ENCODE peak calls at places on chromosome 3, in ten cellular contexts. Q is mucosa of descending colon, L is cardiac fibroblast, B is foreskin fibroblast, N is astrocyte, S is fibroblast of the aortic adventitia, M is fibroblast of mammary gland, C is psoas muscle, W is IMR-90, Y is astrocyte of the cerebellum. A is an unnamed sample.

GRCh38 chr3:29128004-29128403 is 152.9 kb upstream of the RBMS3 start:
- DNase-seq in C (no peak), B (no peak), W (peak; percentile 49), Q (no peak), N (peak; percentile 57), L (peak; percentile 12), M (no peak), S (no peak), Y (peak; percentile 35), A (no peak)

GRCh38 chr3:12579919-12580318 is 23.0 kb downstream of the MKRN2 start:
- DNase-seq in L (peak; percentile 57), C (no peak), N (peak; percentile 46), B (peak; percentile 54), W (peak; percentile 71), Y (no peak), Q (no peak), M (peak; percentile 64), S (peak; percentile 21), A (no peak)

GRCh38 chr3:194730369-194730768 is 44.7 kb downstream of the FAM43A start:
- DNase-seq in Q (peak; percentile 82), C (no peak), B (peak; percentile 15), M (no peak), N (no peak), W (no peak), Y (no peak), S (no peak), L (no peak), A (peak; percentile 93)

GRCh38 chr3:12158387-12159226 is at the start of gene TIMP4:
- DNase-seq in M (peak; percentile 75), W (peak; percentile 28), Y (no peak), Q (peak; percentile 68), L (peak; percentile 61), B (peak; percentile 83), C (peak; percentile 70), S (peak; percentile 35), N (peak; percentile 30), A (peak; percentile 74)

GRCh38 chr3:83738202-83738601 is 1220.6 kb upstream of the CADM2 start:
- DNase-seq in Q (no peak), Y (no peak), B (no peak), S (no peak), W (no peak), C (no peak), M (no peak), L (no peak), N (no peak), A (peak; percentile 14)

GRCh38 chr3:45642731-45643152 is 46.5 kb upstream of the SACM1L start:
- DNase-seq in S (no peak), C (no peak), M (peak; percentile 62), Q (no peak), L (peak; percentile 46), N (peak; percentile 92), Y (peak; percentile 70), W (peak; percentile 88), B (peak; percentile 44), A (no peak)

GRCh38 chr3:196694941-196695848 is 16.9 kb downstream of the CEP19 start:
- DNase-seq in C (no peak), B (no peak), W (no peak), M (no peak), Q (no peak), L (no peak), N (no peak), S (no peak), Y (no peak), A (no peak)

GRCh38 chr3:19931767-19932188 is 2.2 kb downstream of the EFHB start:
- DNase-seq in N (no peak), L (peak; percentile 9), M (peak; percentile 5), S (no peak), Y (no peak), C (no peak), W (no peak), B (peak; percentile 27), Q (no peak), A (peak; percentile 37)

GRCh38 chr3:72153477-72154314 is 368.7 kb upstream of the PROK2 start:
- DNase-seq in Q (no peak), B (peak; percentile 56), L (peak; percentile 19), Y (no peak), N (no peak), C (no peak), M (peak; percentile 61), S (peak; percentile 26), W (no peak), A (no peak)

GRCh38 chr3:72150634-72151412 is 365.9 kb upstream of the PROK2 start:
- DNase-seq in L (no peak), Q (no peak), Y (no peak), C (no peak), N (no peak), B (no peak), W (no peak), M (no peak), S (no peak), A (no peak)

GRCh38 chr3:72154391-72155300 is 369.7 kb upstream of the PROK2 start:
- DNase-seq in N (peak; percentile 43), C (no peak), S (peak; percentile 52), Q (no peak), L (peak; percentile 48), W (peak; percentile 11), B (peak; percentile 72), M (peak; percentile 70), Y (no peak), A (no peak)

GRCh38 chr3:72151465-72152238 is 366.7 kb upstream of the PROK2 start:
- DNase-seq in L (no peak), C (no peak), W (no peak), N (no peak), B (no peak), Y (no peak), M (no peak), Q (no peak), S (no peak), A (no peak)

DNA sequence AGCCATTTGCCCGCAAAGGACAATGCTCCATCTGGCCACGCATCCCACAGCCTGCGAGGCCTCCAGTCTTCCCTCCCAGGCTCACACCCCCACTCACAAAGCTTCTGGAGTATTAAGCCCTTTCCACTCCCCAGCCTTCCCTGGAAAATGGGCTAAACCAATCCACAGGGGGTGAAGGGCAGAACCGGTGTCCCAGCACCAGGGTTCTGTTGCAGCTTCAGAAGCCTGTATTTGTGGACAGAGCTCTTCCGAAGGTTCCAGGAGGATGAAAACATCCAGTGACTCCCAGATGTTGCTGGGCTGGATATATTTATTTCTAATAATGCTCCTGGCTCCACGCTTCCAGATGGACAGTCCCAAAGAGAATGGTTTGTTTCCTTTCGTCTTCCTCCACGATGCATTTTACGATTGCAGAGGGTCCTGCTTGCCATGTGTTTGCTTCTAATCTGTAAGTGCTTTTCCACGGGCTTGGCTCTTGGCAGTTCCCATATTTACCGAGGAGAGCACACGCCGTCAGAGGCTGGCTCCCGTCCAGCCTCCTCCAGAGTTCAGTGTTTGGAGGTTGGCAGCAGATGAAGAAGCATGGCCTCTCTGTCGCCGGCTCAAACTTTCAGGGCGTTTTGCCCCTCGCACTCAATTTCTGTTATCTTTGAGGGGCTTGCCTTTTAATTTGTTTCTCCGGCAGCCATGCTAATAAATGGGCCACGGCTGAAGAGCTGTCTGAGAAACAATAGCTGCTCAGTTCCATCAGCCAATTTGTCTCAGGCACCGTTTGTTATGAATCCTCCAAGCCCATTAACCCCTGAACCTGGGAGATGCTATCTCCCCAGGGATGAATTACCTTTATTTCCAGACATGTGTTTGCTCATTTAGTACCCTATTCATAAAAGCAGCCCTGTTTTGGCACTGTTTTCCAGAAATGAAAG is 367.9 kb upstream of the PROK2 start:
- DNase-seq in C (peak; percentile 58), M (peak; percentile 95), L (peak; percentile 69), N (peak; percentile 72), Y (peak; percentile 80), S (peak; percentile 92), W (peak; percentile 69), B (peak; percentile 92), Q (peak; percentile 78), A (peak; percentile 23)
- H3K4me3 ChIP-seq in C (peak overlapping the region; percentile 56), M (peak overlapping the region; percentile 28), L (peak overlapping the region; percentile 9), N (peak overlapping the region; percentile 51), Y (peak overlapping the region; percentile 6), S (peak overlapping the region; percentile 53), W (peak overlapping the region; percentile 29), B (peak overlapping the region; percentile 38), Q (no peak overlapping the region), A (no peak overlapping the region)

GRCh38 chr3:176651622-176652021 is 545.7 kb downstream of the TBL1XR1 start:
- DNase-seq in W (no peak), S (no peak), B (peak; percentile 23), M (peak; percentile 2), L (peak; percentile 10), Y (no peak), N (no peak), Q (no peak), C (no peak), A (no peak)
- TF ChIP-seq CTCF in W (no peak), S (no peak), B (no peak), M (no peak), L (no peak), Y (no peak), N (no peak), Q (no peak), C (no peak), A (no peak)

GRCh38 chr3:123613543-123613942 is 28.7 kb upstream of the HACD2 start:
- DNase-seq in B (no peak), S (no peak), L (no peak), Q (no peak), C (no peak), Y (no peak), N (no peak), M (no peak), W (no peak), A (no peak)

GRCh38 chr3:123610331-123610730 is 25.5 kb upstream of the HACD2 start:
- DNase-seq in L (no peak), M (no peak), Y (no peak), S (no peak), B (no peak), Q (no peak), W (no peak), C (no peak), N (no peak), A (no peak)

GRCh38 chr3:123608263-123608937 is 23.5 kb upstream of the HACD2 start:
- DNase-seq in Q (no peak), M (no peak), B (no peak), Y (no peak), C (no peak), S (no peak), W (no peak), N (no peak), L (no peak), A (no peak)

GRCh38 chr3:123609063-123609462 is 24.2 kb upstream of the HACD2 start:
- DNase-seq in L (no peak), Q (no peak), S (no peak), B (no peak), M (no peak), Y (no peak), W (no peak), N (peak; percentile 29), C (no peak), A (no peak)

GRCh38 chr3:123611077-123611476 is 26.2 kb upstream of the HACD2 start:
- DNase-seq in Q (no peak), S (no peak), L (no peak), B (no peak), W (no peak), M (no peak), N (no peak), C (no peak), Y (no peak), A (no peak)
- H3K4me3 ChIP-seq in Q (no peak overlapping the region), S (no peak overlapping the region), L (no peak overlapping the region), B (no peak overlapping the region), W (no peak overlapping the region), M (no peak overlapping the region), N (no peak overlapping the region), C (no peak overlapping the region), Y (no peak overlapping the region), A (no peak overlapping the region)

DNA sequence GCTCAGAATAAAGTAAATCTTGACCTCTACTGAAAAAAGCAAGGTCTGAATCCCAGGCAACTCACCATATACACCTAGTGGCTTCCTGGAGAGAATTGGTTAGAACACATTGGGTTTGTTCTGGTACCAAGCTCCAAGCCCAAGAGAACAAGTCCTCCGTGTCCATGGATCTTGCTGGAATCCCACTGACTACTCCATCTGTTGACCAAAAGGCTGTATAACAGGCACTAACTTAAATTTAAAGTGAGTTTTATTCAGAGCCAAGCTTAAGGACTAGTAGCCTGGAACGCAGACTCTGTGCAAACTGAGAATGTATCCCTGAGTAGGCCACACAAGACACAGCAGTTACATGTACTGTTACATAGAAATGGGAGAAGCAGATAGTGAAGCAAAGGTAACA is 342.1 kb upstream of the LRRC3B start:
- DNase-seq in W (no peak), N (no peak), B (no peak), L (no peak), Q (no peak), M (no peak), S (no peak), C (no peak), Y (no peak), A (peak; percentile 3)
- TF ChIP-seq CTCF in W (no peak), N (no peak), B (no peak), L (no peak), Q (no peak), M (no peak), S (no peak), C (no peak), Y (no peak), A (no peak)